ENCODE peak calls at places on chromosomes 11 and 22, in six cellular contexts. I is heart right ventricle, D is tibial artery, X is esophagus muscularis mucosa, T is HFF-Myc, G is heart left ventricle. N is an unnamed sample.

GRCh38 chr11:110989734-110990133 is 255.8 kb upstream of the POU2AF2 start:
- DNase-seq in I (no peak), G (no peak), X (peak; percentile 77), T (no peak), D (no peak), N (peak; percentile 87)

GRCh38 chr22:19942071-19942885 is 660 bp upstream of the TXNRD2 start:
- DNase-seq in I (peak; percentile 44), T (no peak), X (no peak), G (no peak), D (peak; percentile 70), N (peak; percentile 80)

GRCh38 chr11:10413268-10413667 is 41.8 kb upstream of the AMPD3 start:
- DNase-seq in X (peak; percentile 80), I (peak; percentile 36), G (no peak), D (no peak), T (no peak), N (no peak)

GRCh38 chr11:18132341-18132740 is at the start of gene MRGPRX3:
- DNase-seq in I (no peak), D (no peak), G (no peak), T (no peak), X (no peak), N (no peak)

GRCh38 chr22:32005453-32005852 is 37.6 kb upstream of the SLC5A1 start:
- DNase-seq in D (no peak), T (no peak), X (no peak), G (no peak), I (no peak), N (peak; percentile 34)

GRCh38 chr11:58924230-58924629 is 15.1 kb upstream of the GLYATL1 start:
- DNase-seq in X (no peak), T (no peak), D (no peak), G (no peak), I (no peak), N (no peak)

GRCh38 chr11:70135142-70136132 is 57.3 kb downstream of the ANO1 start:
- DNase-seq in D (no peak), T (no peak), X (no peak), G (no peak), I (peak; percentile 25), N (peak; percentile 11)

GRCh38 chr11:1217151-1217550 is 5.7 kb upstream of the MUC5B start:
- DNase-seq in I (no peak), D (peak; percentile 52), T (no peak), G (no peak), X (no peak), N (no peak)

GRCh38 chr11:81673001-81673400 is 1060.7 kb downstream of the FAM181B start:
- DNase-seq in I (no peak), X (no peak), T (no peak), D (no peak), G (no peak), N (peak; percentile 11)

GRCh38 chr11:19938866-19939265 is 221.4 kb downstream of the DBX1 start:
- DNase-seq in I (no peak), T (no peak), G (no peak), D (no peak), X (no peak), N (no peak)

GRCh38 chr11:75490221-75491181 is 35.2 kb downstream of the GDPD5 start:
- DNase-seq in X (no peak), T (no peak), D (no peak), G (no peak), I (no peak), N (peak; percentile 29)

GRCh38 chr11:2387266-2387982 is 10.3 kb downstream of the CD81 start:
- DNase-seq in G (no peak), I (no peak), X (no peak), D (no peak), T (no peak), N (peak; percentile 53)

GRCh38 chr11:2390091-2390870 is 10.3 kb upstream of the TSSC4 start:
- DNase-seq in I (no peak), X (no peak), G (no peak), T (no peak), D (no peak), N (no peak)

GRCh38 chr11:2390871-2391662 is 9.5 kb upstream of the TSSC4 start:
- DNase-seq in X (no peak), T (peak; percentile 61), I (no peak), G (no peak), D (peak; percentile 90), N (peak; percentile 66)

GRCh38 chr11:2388431-2389024 is 11.4 kb downstream of the CD81 start:
- DNase-seq in X (no peak), D (no peak), I (no peak), T (no peak), G (no peak), N (no peak)

DNA sequence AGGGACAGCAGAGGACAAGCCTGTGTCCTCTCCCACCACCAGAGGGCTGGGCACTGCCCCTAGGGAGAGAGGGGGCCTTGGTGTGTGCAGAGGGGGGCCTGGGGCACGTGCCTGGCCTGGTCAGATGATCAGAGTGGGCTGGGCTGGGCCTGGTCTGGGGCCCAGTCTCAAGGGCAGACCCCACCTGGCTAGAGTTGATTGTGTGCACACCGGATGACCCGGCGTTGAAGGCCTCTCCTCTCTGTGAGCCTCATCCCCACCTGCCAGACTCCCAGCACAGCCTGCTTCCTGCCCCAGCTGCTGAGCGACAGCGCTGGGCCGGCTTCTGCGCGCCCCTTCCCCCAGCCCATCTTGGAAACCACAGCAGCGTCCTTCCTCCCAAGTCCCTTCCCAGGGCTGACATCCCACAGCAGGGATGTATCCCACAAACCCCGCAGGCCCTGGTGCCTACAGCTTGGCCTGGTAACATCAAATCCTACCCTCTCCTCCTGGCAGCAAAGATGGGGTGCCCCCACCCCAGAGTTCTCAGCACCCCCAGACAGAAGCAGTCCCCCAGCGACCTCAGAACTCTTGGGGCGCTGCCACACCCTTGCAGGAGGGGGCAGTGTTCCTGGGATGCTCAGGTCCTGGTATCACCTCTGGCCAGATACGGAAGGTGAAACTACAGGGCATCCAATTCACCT is 11.1 kb upstream of the TSSC4 start:
- DNase-seq in G (no peak), D (no peak), X (no peak), T (no peak), I (no peak), N (no peak)
- TF ChIP-seq CTCF in G (no peak), D (no peak), X (no peak), T (peak; percentile 7), I (no peak), N (peak; percentile 14)

DNA sequence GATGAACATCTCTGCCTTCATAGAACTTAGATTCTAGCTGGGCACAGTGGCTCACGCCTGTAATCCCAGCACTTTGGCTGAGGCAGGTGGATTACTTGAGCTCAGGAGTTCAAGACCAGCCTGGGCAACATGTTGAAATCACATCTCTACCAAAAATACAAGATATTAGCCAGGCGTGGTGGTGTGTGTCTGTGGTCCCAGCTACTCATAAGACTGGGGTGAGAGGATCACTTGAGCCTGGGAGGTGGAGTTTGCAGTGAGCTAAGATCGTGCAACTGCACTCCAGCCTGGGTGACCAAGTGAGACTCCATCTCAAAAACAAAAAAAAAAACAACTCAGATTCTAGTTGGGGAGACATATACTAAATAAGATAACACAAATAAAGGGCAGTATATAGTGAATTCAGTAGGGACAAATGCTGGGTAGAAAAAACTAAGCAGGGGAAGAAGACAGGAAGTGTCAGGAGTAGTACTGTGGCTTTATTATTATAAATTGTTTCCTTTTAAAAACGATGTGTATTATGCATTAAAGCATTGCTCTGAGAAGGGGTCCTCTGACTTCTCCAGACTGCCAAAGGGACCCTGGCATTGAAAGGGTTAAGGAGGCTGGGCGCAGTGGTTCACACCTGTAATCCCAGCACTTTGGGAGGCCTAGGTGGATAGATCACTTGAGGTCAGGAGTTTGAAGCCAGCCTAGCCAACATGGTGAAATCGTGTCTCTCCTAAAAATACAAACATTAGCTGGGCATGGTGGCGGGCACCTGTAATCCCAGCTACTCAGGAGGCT is 46.7 kb downstream of the PACS1 start:
- DNase-seq in T (no peak), X (no peak), G (no peak), I (no peak), D (no peak), N (no peak)
- H3K4me3 ChIP-seq in T (no peak overlapping the region), X (no peak overlapping the region), G (no peak overlapping the region), I (no peak overlapping the region), D (no peak overlapping the region), N (no peak overlapping the region)

GRCh38 chr22:39408807-39409206 is 9.2 kb downstream of the TAB1 start:
- DNase-seq in D (no peak), X (no peak), T (no peak), I (no peak), G (no peak), N (no peak)

GRCh38 chr22:39409630-39410029 is 10.1 kb downstream of the TAB1 start:
- DNase-seq in T (no peak), D (no peak), I (no peak), G (no peak), X (no peak), N (no peak)

GRCh38 chr22:39401301-39401631 is 1.7 kb downstream of the TAB1 start:
- DNase-seq in T (no peak), X (no peak), G (no peak), D (no peak), I (no peak), N (no peak)

GRCh38 chr22:39408173-39408572 is 8.6 kb downstream of the TAB1 start:
- DNase-seq in T (no peak), I (no peak), G (no peak), D (no peak), X (no peak), N (peak; percentile 73)

GRCh38 chr22:39405346-39406085 is 5.9 kb downstream of the TAB1 start:
- DNase-seq in X (no peak), D (no peak), G (no peak), I (no peak), T (no peak), N (peak; percentile 76)
- TF ChIP-seq CTCF in X (no peak), D (no peak), G (no peak), I (no peak), T (no peak), N (peak; percentile 34)

GRCh38 chr11:44325698-44326097 is 15.8 kb upstream of the ALX4 start:
- DNase-seq in G (no peak), X (no peak), T (no peak), I (no peak), D (no peak), N (no peak)
- H3K4me3 ChIP-seq in G (no peak overlapping the region), X (no peak overlapping the region), T (no peak overlapping the region), I (no peak overlapping the region), D (no peak overlapping the region), N (no peak overlapping the region)

GRCh38 chr11:119330237-119330636 is 4.1 kb upstream of the RNF26 start:
- DNase-seq in T (no peak), I (no peak), X (no peak), D (no peak), G (no peak), N (no peak)
- TF ChIP-seq CTCF in T (no peak), I (no peak), X (no peak), D (no peak), G (no peak), N (no peak)

N was measured in AG10803.